ENCODE peak calls at places on chromosomes 6 and 20, in four cellular contexts. A is GM06990, I is GM23338, J is coronary artery. T is an unnamed sample.

GRCh38 chr6:134398453-134398852 is 80.5 kb upstream of the SGK1 start:
- DNase-seq in A (no peak), I (no peak), J (no peak), T (no peak)

GRCh38 chr20:36472656-36473071 is 68.7 kb upstream of the MYL9 start:
- DNase-seq in A (peak), I (peak), J (no peak), T (no peak)

GRCh38 chr20:25750765-25751696 is 54.4 kb upstream of the ZNF337 start:
- DNase-seq in A (peak), I (peak), J (no peak), T (no peak)

GRCh38 chr6:168232528-168232927 is 87.0 kb downstream of the DACT2 start:
- DNase-seq in A (no peak), I (no peak), J (no peak), T (no peak)

GRCh38 chr20:31833130-31833930 is 12.1 kb downstream of the FOXS1 start:
- DNase-seq in A (peak), I (peak), J (no peak), T (no peak)

GRCh38 chr6:72704979-72705378 is 83.1 kb downstream of the KCNQ5 start:
- DNase-seq in A (no peak), I (peak), J (no peak), T (no peak)

GRCh38 chr20:10067305-10067704 is 32.5 kb downstream of the ANKEF1 start:
- DNase-seq in A (no peak), I (no peak), J (no peak), T (no peak)

GRCh38 chr20:15265910-15266309 is 928.5 kb upstream of the FLRT3 start:
- DNase-seq in A (no peak), I (no peak), J (no peak), T (no peak)

GRCh38 chr20:33653218-33653899 is 8.8 kb upstream of the C20orf144 start:
- DNase-seq in A (no peak), I (peak), J (peak), T (peak)

GRCh38 chr20:18024606-18025127 is 33.0 kb downstream of the OVOL2 start:
- DNase-seq in A (no peak), I (no peak), J (no peak), T (no peak)

GRCh38 chr6:21537660-21538059 is 55.9 kb upstream of the SOX4 start:
- DNase-seq in A (no peak), I (no peak), J (no peak), T (no peak)

GRCh38 chr6:35087361-35088280 is 53.5 kb downstream of the TCP11 start:
- DNase-seq in A (no peak), I (no peak), J (peak), T (no peak)

GRCh38 chr6:170165501-170166117 is 125.3 kb downstream of the DLL1 start:
- DNase-seq in A (no peak), I (no peak), J (no peak), T (no peak)

GRCh38 chr6:110517034-110517433 is 40.6 kb upstream of the SLC22A16 start:
- DNase-seq in A (no peak), I (no peak), J (no peak), T (no peak)

GRCh38 chr6:150770631-150771030 is 94.9 kb upstream of the MTHFD1L start:
- DNase-seq in A (no peak), I (no peak), J (no peak), T (no peak)

GRCh38 chr6:11754625-11755289 is 23.8 kb downstream of the ADTRP start:
- DNase-seq in A (no peak), I (no peak), J (peak), T (no peak)

GRCh38 chr6:143328885-143329284 is 121.6 kb downstream of the ADAT2 start:
- DNase-seq in A (no peak), I (no peak), J (no peak), T (no peak)

GRCh38 chr20:2206957-2207769 is 88.6 kb upstream of the TGM3 start:
- DNase-seq in A (peak), I (peak), J (peak), T (no peak)

GRCh38 chr6:41177287-41177686 is 14.4 kb upstream of the TREM2 start:
- DNase-seq in A (no peak), I (no peak), J (no peak), T (no peak)

GRCh38 chr20:46631212-46631869 is 19.9 kb downstream of the SLC13A3 start:
- DNase-seq in A (no peak), I (no peak), J (no peak), T (no peak)

GRCh38 chr6:26329763-26330511 is 35.1 kb upstream of the BTN3A2 start:
- DNase-seq in A (peak), I (peak), J (no peak), T (no peak)

GRCh38 chr20:56202493-56203077 is 45.9 kb upstream of the MC3R start:
- DNase-seq in A (no peak), I (no peak), J (no peak), T (no peak)

GRCh38 chr6:11730645-11731044 is 48.0 kb downstream of the ADTRP start:
- DNase-seq in A (peak), I (no peak), J (no peak), T (no peak)

GRCh38 chr6:167714166-167714565 is 112.5 kb upstream of the AFDN start:
- DNase-seq in A (no peak), I (no peak), J (peak), T (no peak)

GRCh38 chr6:113299526-113299925 is 557.6 kb upstream of the MARCKS start:
- DNase-seq in A (no peak), I (no peak), J (no peak), T (no peak)

GRCh38 chr20:35311409-35311808 is 19.2 kb upstream of the FAM83C start:
- DNase-seq in A (no peak), I (peak), J (no peak), T (no peak)

GRCh38 chr6:13573669-13574110 is 711 bp upstream of the SIRT5 start:
- DNase-seq in A (peak), I (peak), J (no peak), T (no peak)

GRCh38 chr6:7052441-7052936 is 55.3 kb upstream of the RREB1 start:
- DNase-seq in A (peak), I (peak), J (peak), T (peak)

GRCh38 chr6:73739097-73739496 is 43.1 kb downstream of the CD109 start:
- DNase-seq in A (no peak), I (peak), J (no peak), T (peak)

GRCh38 chr6:3353504-3353903 is 94.8 kb downstream of the PSMG4 start:
- DNase-seq in A (no peak), I (no peak), J (no peak), T (no peak)
- TF ChIP-seq CTCF in A (no peak), I (peak), J (no peak), T (no peak)

GRCh38 chr6:42820509-42821340 is 38.9 kb downstream of the BICRAL start:
- DNase-seq in A (no peak), I (peak), J (peak), T (no peak)

GRCh38 chr6:42818878-42819277 is 37.0 kb downstream of the BICRAL start:
- DNase-seq in A (no peak), I (no peak), J (no peak), T (no peak)

GRCh38 chr6:42821341-42821668 is 39.5 kb downstream of the BICRAL start:
- DNase-seq in A (no peak), I (no peak), J (no peak), T (no peak)

GRCh38 chr6:42821846-42822245 is 40.0 kb downstream of the BICRAL start:
- DNase-seq in A (no peak), I (no peak), J (no peak), T (no peak)

GRCh38 chr6:42819803-42820508 is 38.1 kb downstream of the BICRAL start:
- DNase-seq in A (no peak), I (peak), J (no peak), T (no peak)
- H3K4me3 ChIP-seq in A (no peak), I (no peak), J (no peak), T (no peak)

GRCh38 chr20:62782149-62782892 is 14.0 kb upstream of the MRGBP start:
- DNase-seq in A (no peak), I (peak), J (no peak), T (no peak)
- TF ChIP-seq CTCF in A (no peak), I (peak), J (no peak), T (peak)

GRCh38 chr20:19974621-19975435 is 42.3 kb upstream of the NAA20 start:
- DNase-seq in A (no peak), I (no peak), J (peak), T (peak)
- H3K4me3 ChIP-seq in A (no peak), I (no peak), J (peak), T (peak)

T was measured in astrocyte of the cerebellum.